ENCODE peak calls at places on chromosomes 7 and 10, in nine cellular contexts. M is HL-60, O is tibial artery, Z is IMR-90, E is heart left ventricle, T is colonic mucosa, X is left lung, L is fibroblast of lung, N is Peyer's patch. J is an unnamed sample.

GRCh38 chr10:52542891-52543290 is 228.8 kb downstream of the DKK1 start:
- DNase-seq in M (no peak), O (no peak), Z (peak), E (no peak), T (no peak), X (no peak), L (peak), N (no peak), J (no peak)

GRCh38 chr10:98528166-98528784 is 81.5 kb upstream of the HPS1 start:
- DNase-seq in M (no peak), O (no peak), Z (peak), E (no peak), T (no peak), X (no peak), L (peak), N (no peak), J (no peak)

GRCh38 chr7:47227762-47228177 is 354.1 kb downstream of the TNS3 start:
- DNase-seq in M (peak), O (no peak), Z (peak), E (peak), T (no peak), X (no peak), L (peak), N (no peak), J (no peak)

GRCh38 chr10:14265709-14266108 is 65.0 kb downstream of the FRMD4A start:
- DNase-seq in M (no peak), O (no peak), Z (no peak), E (no peak), T (no peak), X (no peak), L (no peak), N (no peak), J (no peak)

GRCh38 chr7:73721237-73721848 is 1.9 kb upstream of the STX1A start:
- DNase-seq in M (no peak), O (peak), Z (no peak), E (peak), T (no peak), X (no peak), L (peak), N (no peak), J (no peak)

GRCh38 chr10:11043446-11044127 is 25.9 kb downstream of the CELF2 start:
- DNase-seq in M (no peak), O (no peak), Z (no peak), E (peak), T (no peak), X (no peak), L (no peak), N (no peak), J (no peak)

GRCh38 chr10:99845837-99846382 is 63.5 kb downstream of the ABCC2 start:
- DNase-seq in M (peak), O (peak), Z (peak), E (peak), T (peak), X (peak), L (peak), N (peak), J (peak)

GRCh38 chr7:37311282-37311868 is 137.3 kb downstream of the ELMO1 start:
- DNase-seq in M (no peak), O (no peak), Z (peak), E (no peak), T (no peak), X (no peak), L (peak), N (no peak), J (peak)

GRCh38 chr10:26067680-26068079 is 133.7 kb downstream of the MYO3A start:
- DNase-seq in M (no peak), O (no peak), Z (no peak), E (no peak), T (no peak), X (no peak), L (no peak), N (no peak), J (no peak)

GRCh38 chr7:44534501-44534900 is 6.6 kb downstream of the NPC1L1 start:
- DNase-seq in M (peak), O (no peak), Z (no peak), E (no peak), T (peak), X (no peak), L (peak), N (peak), J (no peak)

GRCh38 chr7:24847754-24848153 is 90.5 kb upstream of the GSDME start:
- DNase-seq in M (no peak), O (no peak), Z (no peak), E (no peak), T (no peak), X (no peak), L (no peak), N (no peak), J (no peak)

GRCh38 chr7:129450295-129450694 is 16.1 kb downstream of the STRIP2 start:
- DNase-seq in M (no peak), O (no peak), Z (no peak), E (no peak), T (no peak), X (no peak), L (no peak), N (no peak), J (no peak)

GRCh38 chr7:112594397-112594796 is 113.6 kb downstream of the LSMEM1 start:
- DNase-seq in M (no peak), O (no peak), Z (peak), E (no peak), T (no peak), X (no peak), L (peak), N (no peak), J (no peak)

GRCh38 chr10:124697837-124698559 is 46.2 kb downstream of the FAM53B start:
- DNase-seq in M (no peak), O (no peak), Z (peak), E (no peak), T (no peak), X (no peak), L (no peak), N (peak), J (no peak)

GRCh38 chr10:50794490-50794889 is 54.8 kb downstream of the ASAH2B start:
- DNase-seq in M (no peak), O (no peak), Z (no peak), E (no peak), T (no peak), X (no peak), L (no peak), N (no peak), J (no peak)

GRCh38 chr7:57407125-57407524 is 42.9 kb upstream of the ZNF716 start:
- DNase-seq in M (no peak), O (no peak), Z (no peak), E (no peak), T (no peak), X (no peak), L (no peak), N (no peak), J (no peak)

GRCh38 chr7:15389073-15389472 is 172.7 kb downstream of the AGMO start:
- DNase-seq in M (no peak), O (no peak), Z (no peak), E (no peak), T (no peak), X (no peak), L (no peak), N (no peak), J (no peak)

GRCh38 chr7:117065585-117066150 is 112.4 kb downstream of the ST7 start:
- DNase-seq in M (no peak), O (no peak), Z (no peak), E (no peak), T (no peak), X (no peak), L (no peak), N (no peak), J (no peak)

GRCh38 chr10:122128357-122128756 is 139.4 kb downstream of the TACC2 start:
- DNase-seq in M (no peak), O (peak), Z (peak), E (peak), T (no peak), X (peak), L (peak), N (no peak), J (no peak)

GRCh38 chr7:28107960-28108359 is 72.6 kb downstream of the JAZF1 start:
- DNase-seq in M (no peak), O (no peak), Z (no peak), E (no peak), T (no peak), X (no peak), L (no peak), N (no peak), J (no peak)

GRCh38 chr7:140273417-140273816 is 96.6 kb upstream of the KDM7A start:
- DNase-seq in M (no peak), O (no peak), Z (no peak), E (no peak), T (no peak), X (peak), L (no peak), N (no peak), J (no peak)

GRCh38 chr7:154967581-154967980 is 35.3 kb downstream of the PAXIP1 start:
- DNase-seq in M (no peak), O (no peak), Z (no peak), E (no peak), T (no peak), X (no peak), L (no peak), N (no peak), J (no peak)

GRCh38 chr7:158474488-158474887 is 113.1 kb downstream of the PTPRN2 start:
- DNase-seq in M (no peak), O (no peak), Z (no peak), E (no peak), T (no peak), X (no peak), L (no peak), N (no peak), J (no peak)

GRCh38 chr10:94183666-94184264 is 179.0 kb downstream of the NOC3L start:
- DNase-seq in M (no peak), O (no peak), Z (peak), E (no peak), T (no peak), X (no peak), L (peak), N (no peak), J (no peak)

GRCh38 chr10:11424456-11425287 is 186.8 kb downstream of the USP6NL start:
- DNase-seq in M (no peak), O (no peak), Z (peak), E (peak), T (peak), X (no peak), L (peak), N (peak), J (peak)

GRCh38 chr10:63573068-63573697 is 52.0 kb downstream of the REEP3 start:
- DNase-seq in M (no peak), O (no peak), Z (peak), E (no peak), T (no peak), X (no peak), L (peak), N (no peak), J (no peak)

GRCh38 chr10:114544045-114544659 is 113.9 kb downstream of the ABLIM1 start:
- DNase-seq in M (peak), O (no peak), Z (no peak), E (no peak), T (peak), X (no peak), L (no peak), N (no peak), J (no peak)

GRCh38 chr10:43361532-43362190 is 9.8 kb upstream of the FXYD4 start:
- DNase-seq in M (no peak), O (no peak), Z (no peak), E (no peak), T (no peak), X (no peak), L (no peak), N (no peak), J (no peak)

GRCh38 chr10:26085549-26085948 is 131.0 kb upstream of the GAD2 start:
- DNase-seq in M (no peak), O (no peak), Z (no peak), E (no peak), T (no peak), X (no peak), L (no peak), N (no peak), J (no peak)

GRCh38 chr7:151876112-151876898 is 610 bp downstream of the PRKAG2 start:
- DNase-seq in M (peak), O (peak), Z (no peak), E (peak), T (peak), X (peak), L (peak), N (peak), J (peak)

GRCh38 chr7:140315498-140316164 is 82.7 kb downstream of the SLC37A3 start:
- DNase-seq in M (no peak), O (no peak), Z (no peak), E (no peak), T (no peak), X (no peak), L (no peak), N (no peak), J (no peak)

GRCh38 chr7:28854750-28855074 is 103.4 kb downstream of the TRIL start:
- DNase-seq in M (no peak), O (no peak), Z (peak), E (no peak), T (no peak), X (no peak), L (no peak), N (no peak), J (no peak)

GRCh38 chr7:106514887-106515286 is 146.1 kb downstream of the CCDC71L start:
- DNase-seq in M (no peak), O (no peak), Z (no peak), E (no peak), T (no peak), X (no peak), L (peak), N (no peak), J (no peak)

GRCh38 chr10:102064868-102065560 is at the start of gene HPS6:
- DNase-seq in M (peak), O (peak), Z (peak), E (peak), T (peak), X (peak), L (peak), N (peak), J (peak)
- TF ChIP-seq CTCF in M (no peak), O (peak), Z (peak), E (peak), T (no peak), X (no peak), L (peak), N (no peak), J (peak)

DNA sequence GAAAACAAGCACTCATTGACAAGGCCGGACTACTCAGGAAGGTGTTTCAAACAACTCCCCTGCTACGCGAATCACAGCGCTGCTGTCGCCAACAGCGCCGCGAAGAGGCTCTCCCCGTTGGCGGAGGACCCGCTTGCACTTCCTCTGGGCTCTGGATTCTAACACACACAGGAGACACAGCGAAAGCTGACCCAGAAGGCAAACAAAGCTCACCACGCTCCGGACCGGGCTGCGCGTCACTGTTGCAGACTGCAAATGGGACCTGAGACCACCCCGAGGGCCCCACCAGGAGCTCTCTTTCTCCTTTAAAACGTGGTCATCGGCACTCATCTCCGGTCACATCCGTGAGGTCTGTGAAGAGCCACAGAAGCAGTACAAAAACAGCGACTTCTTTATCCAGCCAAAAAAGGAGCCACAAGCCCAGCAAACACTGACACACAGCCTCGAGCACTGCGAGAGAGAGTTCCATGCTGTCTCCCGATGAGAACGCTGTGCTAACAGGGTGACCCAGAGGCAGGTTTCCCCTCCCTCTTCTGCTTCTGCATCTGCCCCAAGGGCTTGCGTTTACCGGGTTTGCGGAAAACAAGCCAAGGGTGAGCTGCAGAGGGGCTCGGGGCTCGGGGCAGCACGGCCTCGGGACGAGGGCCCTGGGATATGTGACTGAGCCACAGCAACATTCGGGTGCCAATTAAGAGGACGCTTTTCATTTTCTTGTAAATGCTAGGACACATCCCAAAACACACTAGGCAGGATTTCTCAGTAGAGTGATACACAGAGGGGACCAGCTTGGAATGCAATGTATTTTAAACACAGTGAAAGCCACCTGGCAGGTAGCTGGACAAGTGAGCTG is 41.3 kb downstream of the AMZ1 start:
- DNase-seq in M (no peak), O (peak), Z (peak), E (no peak), T (no peak), X (peak), L (peak), N (peak), J (no peak)
- H3K27ac ChIP-seq in M (peak), O (peak), Z (peak), E (peak), T (peak), X (peak), L (peak), N (peak), J (peak)

DNA sequence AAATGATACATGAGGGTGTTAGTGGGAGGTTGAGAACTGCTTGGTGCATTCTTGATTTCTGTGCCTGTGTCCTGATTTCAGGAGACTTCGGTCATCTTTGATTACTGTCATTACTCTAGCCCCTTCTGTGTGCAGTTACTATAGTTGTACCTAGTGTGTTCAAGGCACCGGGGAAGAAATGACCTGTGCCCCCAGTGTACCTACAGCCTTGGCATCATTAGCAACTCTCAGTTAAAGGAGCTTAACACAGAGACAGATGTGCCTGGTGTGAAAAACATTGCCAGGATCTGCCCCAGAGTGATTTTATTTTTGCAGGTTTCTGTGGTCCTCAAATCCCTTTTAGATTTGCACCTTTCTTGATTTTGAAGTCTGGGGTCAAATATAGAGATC is 62.2 kb downstream of the ARID5B start:
- DNase-seq in M (no peak), O (no peak), Z (no peak), E (no peak), T (no peak), X (no peak), L (no peak), N (no peak), J (no peak)
- H3K4me3 ChIP-seq in M (no peak), O (no peak), Z (no peak), E (no peak), T (no peak), X (no peak), L (no peak), N (no peak), J (no peak)

DNA sequence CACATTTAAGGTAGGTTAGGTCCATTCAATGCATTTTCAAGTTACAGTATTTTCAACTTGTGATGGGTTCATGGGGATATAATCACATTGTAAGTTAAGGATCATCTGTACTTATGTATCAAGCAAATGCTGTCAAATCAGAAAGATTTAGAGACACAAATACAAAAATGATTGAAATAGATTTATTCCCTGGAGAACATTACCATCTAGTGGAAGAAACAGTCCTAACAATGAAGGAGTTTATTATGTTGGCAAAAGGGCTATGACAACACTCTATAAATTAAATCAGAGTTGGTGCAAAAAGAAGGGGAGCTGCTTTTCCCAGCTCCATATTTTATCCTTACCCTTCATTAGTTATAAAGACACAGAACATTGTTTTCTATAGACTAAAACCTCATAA is 69.0 kb downstream of the PRSS58 start:
- DNase-seq in M (no peak), O (no peak), Z (no peak), E (no peak), T (no peak), X (no peak), L (no peak), N (no peak), J (no peak)
- TF ChIP-seq CTCF in M (peak), O (peak), Z (no peak), E (no peak), T (peak), X (peak), L (no peak), N (no peak), J (peak)

DNA sequence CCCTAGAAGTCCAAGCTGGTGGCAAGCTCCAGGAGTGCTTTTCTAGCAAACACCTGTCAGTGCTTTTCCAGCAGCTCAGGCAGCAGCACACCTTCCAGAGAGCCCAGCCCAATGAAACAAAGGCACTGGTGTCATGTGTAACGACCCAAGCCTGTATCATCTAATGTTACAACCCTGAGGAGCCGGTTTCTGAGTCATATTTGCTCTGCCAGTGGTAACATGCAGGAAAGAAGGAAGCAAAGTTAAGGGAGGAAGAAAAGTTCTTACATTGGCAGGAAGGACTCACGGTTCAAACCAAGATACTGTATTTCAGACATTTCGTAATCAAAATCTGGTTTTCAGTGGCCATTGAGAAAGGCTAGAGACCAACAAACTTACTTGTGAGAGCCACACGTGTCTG is at the start of gene ANKRD22:
- DNase-seq in M (peak), O (no peak), Z (peak), E (no peak), T (peak), X (peak), L (peak), N (peak), J (peak)
- H3K27ac ChIP-seq in M (peak), O (no peak), Z (no peak), E (no peak), T (peak), X (peak), L (no peak), N (peak), J (peak)

GRCh38 chr7:2111568-2111967 is 121.2 kb downstream of the MAD1L1 start:
- DNase-seq in M (no peak), O (no peak), Z (no peak), E (no peak), T (no peak), X (no peak), L (no peak), N (no peak), J (no peak)

GRCh38 chr7:2109936-2110585 is 122.7 kb downstream of the MAD1L1 start:
- DNase-seq in M (peak), O (no peak), Z (peak), E (no peak), T (peak), X (no peak), L (peak), N (peak), J (no peak)

GRCh38 chr7:2112261-2113203 is 120.2 kb downstream of the MAD1L1 start:
- DNase-seq in M (no peak), O (no peak), Z (no peak), E (no peak), T (no peak), X (no peak), L (no peak), N (no peak), J (no peak)

GRCh38 chr7:2109251-2109935 is 123.4 kb downstream of the MAD1L1 start:
- DNase-seq in M (no peak), O (no peak), Z (peak), E (no peak), T (no peak), X (no peak), L (peak), N (no peak), J (no peak)

GRCh38 chr7:2110586-2111396 is 122.0 kb downstream of the MAD1L1 start:
- DNase-seq in M (no peak), O (no peak), Z (peak), E (no peak), T (peak), X (no peak), L (peak), N (peak), J (no peak)
- H3K4me3 ChIP-seq in M (no peak), O (no peak), Z (no peak), E (no peak), T (no peak), X (no peak), L (no peak), N (no peak), J (no peak)

J was measured in lower lobe of right lung.